ENCODE peak calls at places on chromosomes 1 and 21, in six cellular contexts. Q is A549, M is stomach, T is ovary, G is esophagus muscularis mucosa, J is transverse colon. N is an unnamed sample.

GRCh38 chr1:217506878-217507277 is 124.0 kb downstream of the GPATCH2 start:
- DNase-seq in G (no peak), M (no peak), Q (no peak), J (no peak), T (no peak), N (no peak)

GRCh38 chr1:113872219-113872934 is 865 bp upstream of the PTPN22 start:
- DNase-seq in Q (no peak), G (no peak), T (no peak), M (no peak), J (no peak), N (no peak)

GRCh38 chr1:59718064-59718988 is 96.4 kb upstream of the HOOK1 start:
- DNase-seq in T (no peak), M (no peak), J (no peak), Q (no peak), G (no peak), N (no peak)

GRCh38 chr1:10755977-10756521 is 40.4 kb downstream of the CASZ1 start:
- DNase-seq in M (peak), T (peak), G (no peak), Q (peak), J (peak), N (no peak)

GRCh38 chr1:17212487-17213121 is 7.7 kb downstream of the PADI1 start:
- DNase-seq in M (peak), G (no peak), J (no peak), Q (no peak), T (peak), N (no peak)

GRCh38 chr1:160161965-160162705 is 10.7 kb downstream of the ATP1A4 start:
- DNase-seq in G (no peak), T (no peak), Q (peak), M (no peak), J (no peak), N (no peak)

GRCh38 chr1:24929876-24930702 is at the start of gene RUNX3:
- DNase-seq in Q (peak), J (peak), M (peak), G (no peak), T (no peak), N (no peak)

GRCh38 chr21:31236528-31236927 is 107.5 kb downstream of the TIAM1 start:
- DNase-seq in J (no peak), T (no peak), M (no peak), G (no peak), Q (no peak), N (no peak)

GRCh38 chr1:104760017-104760416 is 1010.3 kb downstream of the AMY1C start:
- DNase-seq in M (no peak), T (no peak), Q (no peak), G (no peak), J (no peak), N (no peak)

GRCh38 chr1:221779771-221780170 is 37.9 kb upstream of the DUSP10 start:
- DNase-seq in M (no peak), T (no peak), G (no peak), J (no peak), Q (no peak), N (no peak)

GRCh38 chr1:221778125-221778524 is 36.2 kb upstream of the DUSP10 start:
- DNase-seq in T (no peak), J (no peak), M (no peak), Q (no peak), G (no peak), N (no peak)

GRCh38 chr1:221776495-221777413 is 34.9 kb upstream of the DUSP10 start:
- DNase-seq in G (no peak), Q (no peak), T (no peak), J (no peak), M (no peak), N (no peak)

GRCh38 chr1:221778535-221779142 is 36.8 kb upstream of the DUSP10 start:
- DNase-seq in J (peak), G (no peak), Q (no peak), T (no peak), M (no peak), N (no peak)

DNA sequence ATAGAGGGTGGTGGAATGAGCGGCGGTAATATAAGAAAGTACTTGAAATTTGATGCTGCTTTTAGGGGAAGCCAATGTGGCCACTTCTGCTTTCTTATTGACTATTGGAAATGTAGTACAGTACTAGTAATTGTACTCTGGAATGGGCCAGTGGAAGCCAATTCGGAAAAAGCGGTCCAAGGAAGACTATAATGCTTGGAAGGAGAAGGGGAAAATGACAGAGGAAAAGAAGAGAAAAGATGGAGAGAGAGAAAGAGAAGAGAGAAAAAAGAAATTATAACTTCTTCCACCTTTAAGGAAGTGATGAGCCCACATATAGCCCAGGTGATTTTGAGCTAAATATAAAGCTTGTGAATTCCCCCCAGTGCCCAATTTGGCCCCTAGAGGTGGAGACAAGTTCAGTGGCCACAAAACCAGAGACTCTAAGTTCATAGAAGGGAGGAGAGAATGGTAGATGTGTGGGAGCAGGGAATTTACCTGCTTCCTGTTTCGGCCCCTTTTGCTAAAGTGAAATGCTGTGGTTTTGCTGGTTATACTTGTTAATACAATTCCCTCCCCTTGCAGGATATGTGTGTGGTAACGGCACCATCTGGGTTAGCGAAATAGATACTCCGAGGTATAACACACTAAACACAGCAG is 35.7 kb upstream of the DUSP10 start:
- DNase-seq in J (no peak), G (no peak), M (no peak), Q (no peak), T (no peak), N (no peak)
- TF ChIP-seq EP300 in J (no peak), G (no peak), M (no peak), Q (no peak), T (no peak), N (no peak)

GRCh38 chr1:92951141-92951582 is 10.1 kb downstream of the DIPK1A start:
- DNase-seq in J (peak), G (no peak), Q (peak), M (no peak), T (no peak), N (no peak)
- TF ChIP-seq CTCF in J (no peak), G (no peak), Q (no peak), M (no peak), T (no peak), N (no peak)

DNA sequence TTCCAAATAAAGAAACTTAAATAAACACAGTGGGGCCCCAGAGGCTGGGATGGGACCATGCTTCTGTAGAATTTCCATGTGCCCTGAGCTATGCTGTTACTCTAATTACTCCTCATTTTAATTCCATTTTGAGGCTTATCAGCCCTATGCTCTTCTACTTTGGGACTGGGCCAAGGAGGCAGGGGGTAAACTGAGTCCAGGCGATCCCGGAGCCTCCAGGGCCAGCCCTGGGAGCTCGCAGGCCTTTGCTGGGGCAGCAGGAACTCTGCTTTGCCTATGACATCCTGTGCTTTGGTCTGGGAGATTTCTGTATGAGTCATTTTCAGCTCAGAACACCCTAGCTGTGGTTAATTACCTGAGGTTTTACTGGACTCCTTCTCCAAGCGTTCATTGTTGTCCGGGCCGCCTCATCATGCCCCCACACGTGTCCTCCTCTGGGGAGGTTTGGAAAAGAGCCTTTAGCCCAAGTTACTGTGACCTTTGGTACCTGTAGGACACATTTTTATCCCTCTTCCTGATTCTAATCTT is 95.7 kb downstream of the RHOU start:
- DNase-seq in M (no peak), T (no peak), J (no peak), G (no peak), Q (no peak), N (no peak)
- TF ChIP-seq EP300 in M (no peak), T (no peak), J (no peak), G (no peak), Q (no peak), N (no peak)

DNA sequence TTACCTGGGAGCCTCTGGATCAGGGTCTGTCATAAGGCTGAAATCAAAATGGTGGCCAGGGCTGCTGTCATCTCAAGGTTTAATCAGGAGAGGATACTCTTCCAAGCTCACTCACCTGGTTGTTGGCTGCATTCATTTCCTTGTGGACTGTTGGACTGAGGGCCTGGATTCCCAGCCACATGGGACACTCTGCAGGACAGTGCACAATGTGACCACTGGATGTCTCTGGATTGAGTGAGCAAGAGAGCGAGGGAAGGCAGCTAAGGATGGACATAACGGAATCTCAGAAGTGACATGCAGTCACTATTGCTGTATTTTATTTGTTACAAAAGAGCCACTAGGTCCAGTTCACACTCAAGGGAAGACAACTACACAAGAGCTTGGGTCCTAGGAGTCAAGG is 229.1 kb downstream of the S1PR1 start:
- DNase-seq in J (no peak), T (no peak), M (no peak), Q (no peak), G (no peak), N (no peak)
- TF ChIP-seq CTCF in J (no peak), T (no peak), M (no peak), Q (no peak), G (no peak), N (no peak)

GRCh38 chr1:205168291-205168690 is 43.2 kb downstream of the DSTYK start:
- DNase-seq in Q (no peak), T (no peak), M (no peak), J (no peak), G (no peak), N (no peak)

GRCh38 chr1:205171369-205171768 is 40.1 kb downstream of the DSTYK start:
- DNase-seq in M (no peak), T (no peak), Q (no peak), J (no peak), G (no peak), N (no peak)

GRCh38 chr1:205169248-205169647 is 42.3 kb downstream of the DSTYK start:
- DNase-seq in Q (no peak), J (no peak), T (no peak), G (no peak), M (no peak), N (no peak)

GRCh38 chr1:205170532-205171269 is 40.8 kb downstream of the DSTYK start:
- DNase-seq in J (no peak), G (no peak), T (no peak), M (no peak), Q (no peak), N (no peak)

DNA sequence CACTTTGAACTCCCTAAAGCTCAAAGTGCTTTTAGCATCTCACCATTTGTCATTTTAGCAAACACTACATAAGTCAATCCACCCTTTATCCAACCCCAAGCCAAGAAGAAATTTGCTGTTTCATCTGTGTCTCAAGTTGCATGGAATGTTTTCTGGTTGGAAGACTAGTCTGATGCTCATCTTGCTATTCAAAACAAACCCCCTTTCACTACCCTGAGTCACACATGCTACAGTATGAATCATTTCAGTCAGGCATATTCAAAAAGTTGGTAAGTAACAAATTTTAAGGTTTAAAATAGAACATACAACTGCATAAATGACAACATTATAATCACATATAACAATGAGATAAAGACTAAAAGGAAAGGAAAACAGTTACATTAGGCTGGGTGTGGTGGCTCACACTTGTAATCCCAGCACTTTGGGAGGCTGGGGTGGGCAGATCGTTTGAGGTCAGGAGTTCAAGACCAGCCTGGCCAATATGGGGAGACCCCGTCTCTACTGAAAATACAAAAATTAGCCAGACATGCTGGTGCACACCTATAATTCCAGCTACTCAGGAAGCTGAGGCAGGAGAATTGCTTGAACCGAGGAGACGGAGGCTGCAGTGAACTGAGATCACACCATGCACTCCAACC is 38.7 kb downstream of the DSTYK start:
- DNase-seq in M (no peak), J (no peak), T (no peak), Q (peak), G (no peak), N (no peak)
- TF ChIP-seq EP300 in M (no peak), J (no peak), T (no peak), Q (peak), G (no peak), N (no peak)

DNA sequence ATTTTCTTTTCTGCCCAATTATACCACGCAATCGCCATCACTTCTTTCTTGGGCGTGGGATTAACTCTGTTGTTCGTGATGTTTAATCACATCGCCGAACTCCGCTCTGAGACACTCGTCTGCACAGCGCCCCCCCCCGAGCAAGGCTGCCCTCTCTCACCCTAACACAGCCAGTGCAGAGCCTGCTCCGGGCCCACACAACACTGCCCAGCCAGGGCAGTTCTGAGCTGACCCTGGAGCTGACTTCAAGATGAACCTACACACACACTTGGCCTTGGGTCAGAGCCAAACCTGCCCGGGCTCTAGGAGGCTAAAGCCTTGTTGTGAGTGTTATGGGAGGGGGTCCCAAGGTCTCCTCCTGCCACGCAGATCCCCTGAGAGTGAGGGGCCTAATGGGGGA is 64.6 kb upstream of the LRP8 start:
- DNase-seq in T (no peak), Q (no peak), M (no peak), J (no peak), G (no peak), N (no peak)
- TF ChIP-seq CTCF in T (no peak), Q (no peak), M (no peak), J (no peak), G (no peak), N (no peak)

GRCh38 chr21:15242906-15243305 is 178.1 kb upstream of the NRIP1 start:
- DNase-seq in M (no peak), G (no peak), J (no peak), T (no peak), Q (no peak), N (no peak)
- TF ChIP-seq EP300 in M (no peak), G (no peak), J (no peak), T (no peak), Q (no peak), N (no peak)

DNA sequence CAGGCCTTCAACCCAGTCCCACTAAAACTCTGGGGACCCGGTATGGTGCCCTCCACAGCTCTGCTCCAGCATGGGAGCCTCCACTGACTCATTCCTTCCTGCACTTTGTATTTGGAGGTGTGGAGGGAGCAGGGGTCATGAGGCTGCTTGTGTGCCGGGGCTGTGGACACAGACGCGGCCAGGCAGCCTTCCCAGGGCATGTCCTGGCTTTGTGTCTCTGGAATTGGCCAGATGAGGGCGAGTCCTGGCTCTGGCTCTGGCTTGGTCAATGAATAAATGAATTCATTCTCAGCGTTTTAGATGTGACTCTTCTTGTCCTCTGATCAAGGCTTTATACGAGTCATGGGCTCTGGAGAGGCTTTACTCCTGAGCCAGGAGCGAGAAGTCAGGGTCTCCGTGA is 19.1 kb downstream of the AJAP1 start:
- DNase-seq in J (no peak), M (no peak), G (no peak), Q (no peak), T (no peak), N (no peak)
- TF ChIP-seq CTCF in J (no peak), M (no peak), G (no peak), Q (no peak), T (no peak), N (no peak)